ENCODE peak calls at places on chromosomes 16 and 17, in seven cellular contexts. N, T, H, I, S, Q and V are unnamed samples.

GRCh38 chr17:13067629-13068303 is 49.9 kb upstream of the ELAC2 start:
- DNase-seq in Q (no peak), N (no peak), T (no peak), H (no peak), I (no peak), S (no peak), V (no peak)

GRCh38 chr16:78641463-78641862 is 542.0 kb downstream of the WWOX start:
- DNase-seq in S (no peak), I (no peak), H (no peak), Q (no peak), T (no peak), N (no peak), V (no peak)

GRCh38 chr16:1348441-1348840 is 3.2 kb downstream of the TSR3 start:
- DNase-seq in N (no peak), T (no peak), I (no peak), H (no peak), Q (no peak), S (no peak), V (no peak)

GRCh38 chr16:50630394-50631020 is 50.6 kb downstream of the SNX20 start:
- DNase-seq in T (no peak), H (no peak), I (no peak), S (no peak), N (no peak), Q (no peak), V (no peak)

GRCh38 chr16:1102921-1103648 is 7.0 kb upstream of the C1QTNF8 start:
- DNase-seq in I (peak; percentile 54), H (peak; percentile 49), N (peak; percentile 91), S (no peak), Q (peak; percentile 80), T (peak; percentile 83), V (no peak)

GRCh38 chr17:58365980-58366595 is 14.1 kb upstream of the SUPT4H1 start:
- DNase-seq in S (no peak), Q (no peak), I (no peak), T (no peak), H (no peak), N (no peak), V (no peak)

GRCh38 chr16:82880361-82880760 is 253.6 kb downstream of the CDH13 start:
- DNase-seq in T (no peak), Q (no peak), S (peak; percentile 62), I (no peak), H (no peak), N (no peak), V (no peak)

GRCh38 chr17:31802502-31802901 is 56.5 kb downstream of the COPRS start:
- DNase-seq in H (no peak), Q (no peak), N (no peak), S (no peak), I (no peak), T (no peak), V (no peak)

GRCh38 chr17:12667299-12667958 is 1.7 kb downstream of the MYOCD start:
- DNase-seq in I (no peak), H (peak; percentile 10), Q (peak; percentile 47), T (no peak), S (no peak), N (peak; percentile 49), V (no peak)

GRCh38 chr17:75864448-75864871 is 9.3 kb upstream of the WBP2 start:
- DNase-seq in I (peak; percentile 69), H (peak; percentile 85), Q (peak; percentile 66), S (no peak), T (no peak), N (no peak), V (no peak)

GRCh38 chr17:17564896-17565295 is 26.6 kb downstream of the PEMT start:
- DNase-seq in I (no peak), N (no peak), Q (no peak), H (no peak), S (no peak), T (no peak), V (no peak)

GRCh38 chr17:83132251-83133081 is 53.1 kb downstream of the METRNL start:
- DNase-seq in N (no peak), Q (no peak), S (no peak), I (no peak), T (peak; percentile 34), H (no peak), V (no peak)

GRCh38 chr17:39609416-39610025 is 1.8 kb upstream of the NEUROD2 start:
- DNase-seq in H (no peak), S (no peak), Q (no peak), N (no peak), I (no peak), T (no peak), V (no peak)

GRCh38 chr16:66287416-66287815 is 79.1 kb upstream of the CDH5 start:
- DNase-seq in I (no peak), N (no peak), S (no peak), H (no peak), T (no peak), Q (no peak), V (no peak)

GRCh38 chr16:46649571-46649970 is 28.4 kb upstream of the SHCBP1 start:
- DNase-seq in H (no peak), T (no peak), Q (no peak), S (no peak), N (peak; percentile 21), I (no peak), V (no peak)

GRCh38 chr16:27401768-27402568 is at the start of gene IL21R:
- DNase-seq in Q (peak; percentile 81), S (peak; percentile 39), I (peak; percentile 87), N (no peak), H (peak; percentile 92), T (no peak), V (no peak)

GRCh38 chr17:3916013-3916696 is at the start of gene P2RX1:
- DNase-seq in H (peak; percentile 80), T (no peak), I (peak; percentile 72), Q (no peak), N (no peak), S (no peak), V (no peak)

GRCh38 chr17:75791251-75791650 is 6.6 kb downstream of the UNK start:
- DNase-seq in S (no peak), T (no peak), Q (no peak), H (no peak), N (no peak), I (no peak), V (no peak)

GRCh38 chr16:8878523-8878911 is 3.6 kb upstream of the LITAFD start:
- DNase-seq in Q (peak; percentile 86), S (no peak), I (no peak), T (no peak), N (no peak), H (no peak), V (no peak)

GRCh38 chr16:2904922-2905240 is 6.8 kb upstream of the FLYWCH1 start:
- DNase-seq in Q (no peak), H (no peak), I (no peak), T (no peak), S (no peak), N (no peak), V (no peak)

GRCh38 chr17:7889166-7889584 is 586 bp downstream of the CHD3 start:
- DNase-seq in I (peak; percentile 61), N (peak; percentile 90), H (peak; percentile 43), T (peak; percentile 77), Q (peak; percentile 96), S (peak; percentile 99), V (peak; percentile 51)

GRCh38 chr16:14958970-14959369 is 15.9 kb upstream of the PDXDC1 start:
- DNase-seq in I (no peak), Q (peak; percentile 18), T (no peak), H (no peak), S (no peak), N (no peak), V (no peak)

GRCh38 chr16:68972720-68973119 is 129.4 kb downstream of the TANGO6 start:
- DNase-seq in N (no peak), S (no peak), I (no peak), H (no peak), T (no peak), Q (peak; percentile 41), V (no peak)

GRCh38 chr16:21277927-21278706 is at the start of gene CRYM:
- DNase-seq in Q (peak; percentile 70), T (peak; percentile 67), I (peak; percentile 57), N (peak; percentile 61), H (peak; percentile 54), S (peak; percentile 60), V (peak; percentile 43)

GRCh38 chr17:77409282-77410161 is 268.8 kb downstream of the SEC14L1 start:
- DNase-seq in Q (peak; percentile 56), I (peak; percentile 53), S (no peak), N (no peak), H (peak; percentile 72), T (no peak), V (no peak)

GRCh38 chr16:86566966-86567700 is 504 bp downstream of the FOXC2 start:
- DNase-seq in H (peak; percentile 37), S (no peak), Q (peak; percentile 48), T (peak; percentile 69), I (no peak), N (no peak), V (no peak)

GRCh38 chr17:951388-952132 is 28.0 kb downstream of the NXN start:
- DNase-seq in S (no peak), I (no peak), N (no peak), T (peak; percentile 66), H (no peak), Q (peak; percentile 95), V (no peak)